ENCODE peak calls at places on chromosome 14, in seven cellular contexts. K is transverse colon, N is tibial nerve, J is suprapubic skin, W is SK-N-SH, Y is upper lobe of left lung, S is ovary. Q is an unnamed sample.

GRCh38 chr14:81400852-81401251 is 728 bp upstream of the STON2 start:
- DNase-seq in W (no peak), J (peak; percentile 92), N (peak; percentile 59), S (peak; percentile 68), Y (no peak), K (peak; percentile 72), Q (peak; percentile 42)

GRCh38 chr14:91681893-91682563 is 49.9 kb downstream of the CATSPERB start:
- DNase-seq in K (no peak), N (no peak), S (no peak), J (no peak), Y (no peak), W (no peak), Q (no peak)

GRCh38 chr14:105021656-105022275 is 883 bp upstream of the CDCA4 start:
- DNase-seq in W (peak; percentile 62), K (peak; percentile 64), S (peak; percentile 37), N (no peak), J (no peak), Y (no peak), Q (peak; percentile 29)

GRCh38 chr14:59474172-59474571 is 9.0 kb upstream of the GPR135 start:
- DNase-seq in Y (no peak), J (no peak), W (no peak), N (no peak), S (no peak), K (no peak), Q (no peak)

GRCh38 chr14:54209501-54210231 is 187.1 kb upstream of the CDKN3 start:
- DNase-seq in K (no peak), N (no peak), W (no peak), Y (no peak), J (no peak), S (no peak), Q (no peak)

GRCh38 chr14:78297843-78298242 is 127.7 kb downstream of the NRXN3 start:
- DNase-seq in Y (peak; percentile 19), K (no peak), J (no peak), S (no peak), W (no peak), N (no peak), Q (no peak)

GRCh38 chr14:87944987-87945604 is 47.9 kb downstream of the GALC start:
- DNase-seq in Y (no peak), J (no peak), N (no peak), W (peak; percentile 3), K (no peak), S (no peak), Q (no peak)

GRCh38 chr14:98931911-98932310 is 340.1 kb downstream of the BCL11B start:
- DNase-seq in S (no peak), W (no peak), Y (no peak), J (peak; percentile 69), K (peak; percentile 48), N (no peak), Q (peak; percentile 36)

GRCh38 chr14:35993512-35993960 is 167.4 kb downstream of the BRMS1L start:
- DNase-seq in S (no peak), J (no peak), N (no peak), K (no peak), Y (no peak), W (no peak), Q (no peak)

GRCh38 chr14:80954771-80955299 is 586 bp upstream of the TSHR start:
- DNase-seq in N (peak; percentile 68), S (peak; percentile 79), J (peak; percentile 86), W (peak; percentile 81), Y (peak; percentile 92), K (peak; percentile 84), Q (peak; percentile 84)

GRCh38 chr14:101586531-101587402 is 25.5 kb downstream of the DIO3 start:
- DNase-seq in S (peak; percentile 15), W (no peak), Y (no peak), J (peak; percentile 72), N (no peak), K (no peak), Q (no peak)

GRCh38 chr14:31138301-31138700 is 69.3 kb downstream of the HECTD1 start:
- DNase-seq in J (no peak), Y (no peak), K (no peak), N (no peak), W (no peak), S (no peak), Q (no peak)

GRCh38 chr14:53570411-53571387 is 385.9 kb downstream of the BMP4 start:
- DNase-seq in W (no peak), N (no peak), K (no peak), J (no peak), S (no peak), Y (no peak), Q (no peak)

GRCh38 chr14:95046711-95047681 is 110.3 kb downstream of the DICER1 start:
- DNase-seq in K (peak; percentile 54), W (no peak), S (no peak), Y (no peak), N (no peak), J (peak; percentile 61), Q (peak; percentile 24)

GRCh38 chr14:102264775-102265174 is 40.2 kb downstream of the MOK start:
- DNase-seq in Y (no peak), N (no peak), K (no peak), W (no peak), J (no peak), S (no peak), Q (no peak)

GRCh38 chr14:89372156-89372555 is 44.9 kb downstream of the FOXN3 start:
- DNase-seq in W (no peak), N (no peak), K (no peak), Y (no peak), S (no peak), J (no peak), Q (no peak)

GRCh38 chr14:91299483-91300115 is 55.1 kb upstream of the GPR68 start:
- DNase-seq in K (no peak), Y (peak; percentile 79), J (no peak), S (no peak), N (no peak), W (no peak), Q (no peak)

GRCh38 chr14:81400202-81400678 is at the start of gene STON2:
- DNase-seq in K (peak; percentile 69), S (no peak), J (no peak), Y (no peak), N (no peak), W (no peak), Q (no peak)

GRCh38 chr14:81453166-81453766 is 53.1 kb upstream of the STON2 start:
- DNase-seq in N (peak; percentile 34), J (no peak), W (peak; percentile 65), K (peak; percentile 62), Y (no peak), S (peak; percentile 68), Q (peak; percentile 63)

GRCh38 chr14:44960646-44961045 is 1.1 kb downstream of the KLHL28 start:
- DNase-seq in W (no peak), Y (no peak), S (no peak), N (no peak), J (no peak), K (no peak), Q (no peak)

GRCh38 chr14:44962573-44963528 is 861 bp downstream of the TOGARAM1 start:
- DNase-seq in J (peak; percentile 85), S (peak; percentile 65), W (no peak), K (peak; percentile 54), N (no peak), Y (peak; percentile 86), Q (peak; percentile 49)

GRCh38 chr14:44960146-44960545 is 1.6 kb downstream of the KLHL28 start:
- DNase-seq in Y (no peak), J (no peak), S (no peak), W (no peak), K (no peak), N (no peak), Q (no peak)

GRCh38 chr14:44961151-44961729 is 507 bp downstream of the KLHL28 start:
- DNase-seq in W (peak; percentile 23), Y (peak; percentile 15), K (peak; percentile 72), S (peak; percentile 64), N (no peak), J (no peak), Q (peak; percentile 51)

DNA sequence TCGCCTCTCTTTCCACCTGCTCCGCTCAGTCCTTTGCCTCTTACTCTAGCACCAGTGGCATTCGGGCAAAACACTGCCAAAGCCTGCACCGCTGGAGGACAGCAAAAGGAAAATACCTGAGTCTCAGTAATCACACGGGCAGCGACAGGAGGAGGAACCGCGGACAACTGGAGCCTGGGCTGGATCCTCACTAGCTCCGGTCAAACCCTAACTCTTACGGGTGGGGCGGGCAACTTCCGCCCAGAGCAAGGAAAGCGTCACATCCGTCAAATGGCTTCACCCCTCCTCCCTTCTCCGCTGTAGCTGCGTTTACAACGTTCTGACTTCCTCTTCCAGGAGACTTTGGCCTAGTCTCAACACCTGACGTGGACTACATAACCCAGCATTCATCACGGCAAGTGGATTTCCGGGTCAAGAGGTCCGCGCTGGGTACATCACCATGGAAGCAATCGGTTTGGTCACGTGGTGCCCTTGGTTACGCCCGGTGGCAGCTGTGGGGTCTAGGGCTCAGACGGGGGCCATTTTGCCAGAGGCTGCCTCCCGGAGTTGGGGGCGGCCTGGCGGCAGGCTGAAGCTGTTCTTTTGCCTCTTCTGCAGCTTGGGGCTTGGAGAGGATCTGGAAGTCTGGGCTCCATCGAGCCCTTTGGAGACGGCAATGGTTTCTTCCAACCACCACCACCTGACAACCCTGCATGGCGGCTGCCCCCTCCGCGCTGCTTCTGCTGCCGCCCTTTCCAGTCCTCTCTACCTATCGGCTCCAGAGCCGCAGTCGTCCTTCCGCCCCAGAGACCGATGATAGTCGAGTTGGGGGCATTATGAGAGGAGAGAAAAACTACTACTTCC is at the start of the genes KLHL28 and TOGARAM1:
- DNase-seq in N (peak; percentile 97), W (peak; percentile 80), J (peak; percentile 98), Y (peak; percentile 89), S (peak; percentile 99), K (peak; percentile 98), Q (peak; percentile 98)
- TF ChIP-seq EP300 in N (peak; percentile 96), W (no peak), J (no peak), Y (peak; percentile 90), S (peak; percentile 37), K (no peak), Q (peak; percentile 10)

GRCh38 chr14:75041613-75042012 is 9.7 kb downstream of the MLH3 start:
- DNase-seq in K (peak; percentile 46), W (no peak), S (no peak), N (no peak), J (no peak), Y (no peak), Q (no peak)
- TF ChIP-seq EP300 in K (no peak), W (no peak), S (no peak), N (no peak), J (no peak), Y (no peak), Q (no peak)

GRCh38 chr14:25003537-25003936 is 46.4 kb downstream of the STXBP6 start:
- DNase-seq in Y (no peak), N (no peak), W (no peak), J (no peak), S (no peak), K (no peak), Q (no peak)
- TF ChIP-seq EP300 in Y (peak; percentile 31), N (peak; percentile 14), W (no peak), J (no peak), S (no peak), K (no peak), Q (no peak)

DNA sequence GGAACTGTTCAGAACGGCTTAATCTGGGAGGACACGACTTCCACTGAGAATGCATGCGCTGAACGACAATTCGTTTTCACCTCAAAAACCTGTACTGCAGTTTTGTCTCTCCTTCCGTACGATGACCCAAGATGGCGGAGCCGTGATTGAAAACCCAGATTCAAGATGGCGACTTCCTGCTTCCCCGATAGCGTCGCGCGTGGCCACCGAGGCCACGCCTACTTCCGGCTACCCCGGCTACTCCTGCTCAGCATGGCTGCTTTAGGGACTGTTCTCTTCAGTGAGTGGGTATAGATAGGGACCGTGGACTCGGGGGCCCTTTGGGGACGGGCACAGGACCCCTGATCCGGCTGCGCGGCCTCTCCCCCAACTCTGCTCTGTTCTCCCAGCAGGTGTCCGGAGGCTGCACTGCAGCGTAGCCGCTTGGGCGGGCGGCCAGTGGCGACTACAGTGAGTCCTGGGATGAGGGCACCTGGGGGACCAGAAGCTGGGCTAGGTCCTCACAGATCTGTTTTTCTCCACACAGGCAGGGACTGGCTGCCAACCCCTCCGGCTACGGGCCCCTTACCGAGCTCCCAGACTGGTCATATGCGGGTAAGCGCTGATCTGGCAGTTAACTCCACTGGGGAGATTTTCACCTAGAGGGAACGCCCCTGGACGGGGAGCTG is at the start of gene MRPL52:
- DNase-seq in W (peak; percentile 93), K (peak; percentile 93), N (peak; percentile 80), S (peak; percentile 89), J (peak; percentile 92), Y (peak; percentile 96), Q (peak; percentile 90)
- TF ChIP-seq EP300 in W (no peak), K (no peak), N (peak; percentile 75), S (peak; percentile 24), J (peak; percentile 3), Y (no peak), Q (no peak)

Q was measured in stomach.